ENCODE peak calls at places on chromosome 22, in five cellular contexts. One of them, this sample, is unnamed.

GRCh38 chr22:32897400-32897799 is 95.9 kb downstream of the TIMP3 start:
- DNase-seq in ovary: no peak
- DNase-seq in right cardiac atrium: no peak
- DNase-seq in GM12878: no peak
- DNase-seq in pancreas: no peak
- DNase-seq in this sample: no peak

GRCh38 chr22:46351767-46352166 is 16.3 kb downstream of the TRMU start:
- DNase-seq in ovary: no peak
- DNase-seq in right cardiac atrium: no peak
- DNase-seq in GM12878: no peak
- DNase-seq in pancreas: no peak
- DNase-seq in this sample: no peak

GRCh38 chr22:37077802-37078448 is 26.4 kb downstream of the KCTD17 start:
- DNase-seq in ovary: peak; percentile 37
- DNase-seq in right cardiac atrium: peak; percentile 82
- DNase-seq in GM12878: no peak
- DNase-seq in pancreas: peak; percentile 64
- DNase-seq in this sample: peak; percentile 92

GRCh38 chr22:48152154-48152775 is 1389.8 kb downstream of the TBC1D22A start:
- DNase-seq in ovary: no peak
- DNase-seq in right cardiac atrium: no peak
- DNase-seq in GM12878: no peak
- DNase-seq in pancreas: no peak
- DNase-seq in this sample: no peak

GRCh38 chr22:44094751-44095302 is 70.7 kb downstream of the PARVB start:
- DNase-seq in ovary: no peak
- DNase-seq in right cardiac atrium: peak; percentile 46
- DNase-seq in GM12878: no peak
- DNase-seq in pancreas: no peak
- DNase-seq in this sample: no peak

GRCh38 chr22:27462190-27462589 is 339.4 kb downstream of the MN1 start:
- DNase-seq in ovary: no peak
- DNase-seq in right cardiac atrium: no peak
- DNase-seq in GM12878: no peak
- DNase-seq in pancreas: no peak
- DNase-seq in this sample: no peak

GRCh38 chr22:48449466-48450187 is 1378.0 kb downstream of the BRD1 start:
- DNase-seq in ovary: no peak
- DNase-seq in right cardiac atrium: no peak
- DNase-seq in GM12878: no peak
- DNase-seq in pancreas: no peak
- DNase-seq in this sample: no peak

GRCh38 chr22:39600491-39601179 is 30.1 kb downstream of the CACNA1I start:
- DNase-seq in ovary: no peak
- DNase-seq in right cardiac atrium: no peak
- DNase-seq in GM12878: no peak
- DNase-seq in pancreas: no peak
- DNase-seq in this sample: no peak

GRCh38 chr22:38937541-38937940 is 19.9 kb upstream of the APOBEC3A start:
- DNase-seq in ovary: no peak
- DNase-seq in right cardiac atrium: no peak
- DNase-seq in GM12878: no peak
- DNase-seq in pancreas: no peak
- DNase-seq in this sample: no peak

GRCh38 chr22:31227186-31227585 is 15.1 kb downstream of the LIMK2 start:
- DNase-seq in ovary: no peak
- DNase-seq in right cardiac atrium: no peak
- DNase-seq in GM12878: no peak
- DNase-seq in pancreas: no peak
- DNase-seq in this sample: no peak

GRCh38 chr22:31228425-31228824 is 16.3 kb downstream of the LIMK2 start:
- DNase-seq in ovary: no peak
- DNase-seq in right cardiac atrium: no peak
- DNase-seq in GM12878: no peak
- DNase-seq in pancreas: no peak
- DNase-seq in this sample: no peak

GRCh38 chr22:31218565-31219262 is 6.6 kb downstream of the LIMK2 start:
- DNase-seq in ovary: no peak
- DNase-seq in right cardiac atrium: no peak
- DNase-seq in GM12878: no peak
- DNase-seq in pancreas: no peak
- DNase-seq in this sample: no peak

GRCh38 chr22:31221084-31221483 is 9.0 kb downstream of the LIMK2 start:
- DNase-seq in ovary: no peak
- DNase-seq in right cardiac atrium: no peak
- DNase-seq in GM12878: no peak
- DNase-seq in pancreas: no peak
- DNase-seq in this sample: no peak

DNA sequence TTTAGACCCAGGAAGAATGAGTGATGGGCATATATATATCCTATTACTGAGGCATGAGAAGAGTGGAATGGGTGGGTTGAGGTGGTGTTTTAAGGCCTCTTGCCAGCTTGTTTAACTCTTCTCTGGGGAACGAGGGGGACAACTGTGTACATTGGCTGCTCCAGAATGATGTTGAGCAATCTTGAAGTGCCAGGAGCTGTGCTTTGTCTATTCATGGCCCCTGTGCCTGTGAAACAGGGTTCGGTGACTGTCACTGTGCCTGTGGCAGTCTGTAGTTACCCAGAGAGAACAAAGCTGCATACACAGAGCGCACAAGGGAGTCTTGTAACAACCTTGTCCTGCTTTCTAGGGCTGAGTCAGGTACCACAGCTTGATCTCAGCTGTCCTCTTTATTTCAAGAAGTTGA is 11.7 kb downstream of the LIMK2 start:
- DNase-seq in ovary: no peak
- DNase-seq in right cardiac atrium: no peak
- DNase-seq in GM12878: no peak
- DNase-seq in pancreas: no peak
- DNase-seq in this sample: no peak
- H3K4me1 ChIP-seq in ovary: peaks cover 8% of the 10 kb centered on the region
- H3K4me1 ChIP-seq in right cardiac atrium: peaks cover 11% of the 10 kb centered on the region
- H3K4me1 ChIP-seq in GM12878: peaks cover 31% of the 10 kb centered on the region
- H3K4me1 ChIP-seq in pancreas: peaks cover 22% of the 10 kb centered on the region
- H3K4me1 ChIP-seq in this sample: no peaks in the 10 kb centered on the region

GRCh38 chr22:41923595-41924276 is 2.9 kb downstream of the TNFRSF13C start:
- DNase-seq in ovary: no peak
- DNase-seq in right cardiac atrium: no peak
- DNase-seq in GM12878: no peak
- DNase-seq in pancreas: no peak
- DNase-seq in this sample: no peak
- H3K4me1 ChIP-seq in ovary: peaks cover 8% of the 10 kb centered on the region
- H3K4me1 ChIP-seq in right cardiac atrium: no peaks in the 10 kb centered on the region
- H3K4me1 ChIP-seq in GM12878: peaks cover 64% of the 10 kb centered on the region
- H3K4me1 ChIP-seq in pancreas: peaks cover 11% of the 10 kb centered on the region
- H3K4me1 ChIP-seq in this sample: no peaks in the 10 kb centered on the region

DNA sequence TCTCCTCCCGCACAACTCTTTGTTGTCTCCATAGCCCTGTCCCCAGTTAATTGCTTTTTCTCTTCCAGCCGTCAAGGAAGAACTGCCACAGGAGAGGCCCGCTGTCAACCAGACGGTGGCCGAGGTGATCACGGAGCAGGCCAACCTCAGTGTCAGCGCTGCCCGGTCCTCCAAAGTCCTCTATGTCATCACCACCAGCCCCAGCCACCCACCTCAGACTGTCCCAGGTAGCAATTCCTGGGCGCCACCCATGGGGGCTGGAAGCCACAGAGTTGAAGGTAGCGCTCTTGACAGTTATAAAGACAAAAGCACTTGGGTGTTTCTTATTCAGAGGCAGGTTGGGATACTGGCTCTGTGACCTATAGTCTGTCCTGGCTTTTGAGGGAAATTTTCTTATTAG is 65.7 kb downstream of the KREMEN1 start:
- DNase-seq in ovary: no peak
- DNase-seq in right cardiac atrium: no peak
- DNase-seq in GM12878: no peak
- DNase-seq in pancreas: no peak
- DNase-seq in this sample: no peak
- H3K4me1 ChIP-seq in ovary: no peaks in the 10 kb centered on the region
- H3K4me1 ChIP-seq in right cardiac atrium: no peaks in the 10 kb centered on the region
- H3K4me1 ChIP-seq in GM12878: no peaks in the 10 kb centered on the region
- H3K4me1 ChIP-seq in pancreas: no peaks in the 10 kb centered on the region
- H3K4me1 ChIP-seq in this sample: no peaks in the 10 kb centered on the region

DNA sequence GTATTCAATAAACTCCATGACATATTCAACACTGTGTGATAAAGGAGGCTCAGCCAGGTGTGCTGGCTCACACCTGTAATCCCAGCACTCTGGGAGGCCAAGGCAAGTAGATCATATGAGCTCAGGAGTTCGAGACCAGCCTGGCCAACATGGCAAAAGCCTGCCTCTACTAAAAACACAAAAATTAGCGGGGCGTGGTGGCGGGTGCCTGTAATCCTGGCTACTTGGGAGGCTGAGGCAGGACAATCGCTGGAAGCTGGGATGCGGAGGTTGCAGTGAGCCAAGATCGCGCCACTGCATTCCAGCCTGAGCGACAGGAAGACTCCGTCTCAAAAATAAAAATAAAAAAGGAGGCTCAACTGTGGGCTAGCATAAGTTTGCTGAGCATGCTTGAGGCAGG is 4.1 kb upstream of the SLC25A18 start:
- DNase-seq in ovary: no peak
- DNase-seq in right cardiac atrium: no peak
- DNase-seq in GM12878: no peak
- DNase-seq in pancreas: no peak
- DNase-seq in this sample: no peak
- H3K4me1 ChIP-seq in ovary: peaks cover 11% of the 10 kb centered on the region
- H3K4me1 ChIP-seq in right cardiac atrium: peaks cover 6% of the 10 kb centered on the region
- H3K4me1 ChIP-seq in GM12878: no peaks in the 10 kb centered on the region
- H3K4me1 ChIP-seq in pancreas: no peaks in the 10 kb centered on the region
- H3K4me1 ChIP-seq in this sample: no peaks in the 10 kb centered on the region

This sample was measured in endodermal cell.